ENCODE peak calls at places on chromosomes 3 and 15, in six cellular contexts. One of them, this sample, is unnamed.

GRCh38 chr3:158443632-158444031 is 127.4 kb upstream of the MLF1 start:
- DNase-seq in nucleus accumbens: no peak
- DNase-seq in right cardiac atrium: no peak
- DNase-seq in KG1: no peak
- DNase-seq in GM03348: no peak
- DNase-seq in foreskin keratinocyte: no peak
- DNase-seq in this sample: no peak

GRCh38 chr15:77027697-77028450 is 32.9 kb downstream of the PSTPIP1 start:
- DNase-seq in nucleus accumbens: no peak
- DNase-seq in right cardiac atrium: peak; percentile 75
- DNase-seq in KG1: no peak
- DNase-seq in GM03348: peak; percentile 69
- DNase-seq in foreskin keratinocyte: no peak
- DNase-seq in this sample: no peak

GRCh38 chr3:85516146-85516545 is 557.4 kb downstream of the CADM2 start:
- DNase-seq in nucleus accumbens: no peak
- DNase-seq in right cardiac atrium: no peak
- DNase-seq in KG1: no peak
- DNase-seq in GM03348: no peak
- DNase-seq in foreskin keratinocyte: no peak
- DNase-seq in this sample: no peak

GRCh38 chr15:31352283-31352880 is 25.7 kb downstream of the KLF13 start:
- DNase-seq in nucleus accumbens: no peak
- DNase-seq in right cardiac atrium: peak; percentile 88
- DNase-seq in KG1: no peak
- DNase-seq in GM03348: no peak
- DNase-seq in foreskin keratinocyte: no peak
- DNase-seq in this sample: peak; percentile 53

GRCh38 chr3:112470791-112471190 is 28.5 kb downstream of the BTLA start:
- DNase-seq in nucleus accumbens: no peak
- DNase-seq in right cardiac atrium: no peak
- DNase-seq in KG1: no peak
- DNase-seq in GM03348: peak; percentile 15
- DNase-seq in foreskin keratinocyte: no peak
- DNase-seq in this sample: no peak

GRCh38 chr3:69161587-69162196 is 39.3 kb upstream of the LMOD3 start:
- DNase-seq in nucleus accumbens: no peak
- DNase-seq in right cardiac atrium: no peak
- DNase-seq in KG1: peak; percentile 32
- DNase-seq in GM03348: peak; percentile 77
- DNase-seq in foreskin keratinocyte: peak; percentile 26
- DNase-seq in this sample: peak; percentile 37

GRCh38 chr3:39095778-39096177 is 11.6 kb downstream of the GORASP1 start:
- DNase-seq in nucleus accumbens: no peak
- DNase-seq in right cardiac atrium: no peak
- DNase-seq in KG1: no peak
- DNase-seq in GM03348: no peak
- DNase-seq in foreskin keratinocyte: no peak
- DNase-seq in this sample: no peak

GRCh38 chr3:96370637-96371036 is 443.8 kb upstream of the EPHA6 start:
- DNase-seq in nucleus accumbens: no peak
- DNase-seq in right cardiac atrium: no peak
- DNase-seq in KG1: no peak
- DNase-seq in GM03348: no peak
- DNase-seq in foreskin keratinocyte: peak; percentile 20
- DNase-seq in this sample: no peak

GRCh38 chr15:88738796-88739195 is 64.4 kb upstream of the ACAN start:
- DNase-seq in nucleus accumbens: no peak
- DNase-seq in right cardiac atrium: no peak
- DNase-seq in KG1: no peak
- DNase-seq in GM03348: peak; percentile 33
- DNase-seq in foreskin keratinocyte: no peak
- DNase-seq in this sample: no peak

GRCh38 chr3:71062920-71063767 is 520.4 kb downstream of the FOXP1 start:
- DNase-seq in nucleus accumbens: no peak
- DNase-seq in right cardiac atrium: no peak
- DNase-seq in KG1: peak; percentile 13
- DNase-seq in GM03348: peak; percentile 23
- DNase-seq in foreskin keratinocyte: peak; percentile 74
- DNase-seq in this sample: peak; percentile 36

GRCh38 chr15:85010472-85011209 is 29.0 kb downstream of the PDE8A start:
- DNase-seq in nucleus accumbens: no peak
- DNase-seq in right cardiac atrium: no peak
- DNase-seq in KG1: no peak
- DNase-seq in GM03348: peak; percentile 48
- DNase-seq in foreskin keratinocyte: peak; percentile 34
- DNase-seq in this sample: peak; percentile 11

GRCh38 chr3:42875325-42876151 is at the start of gene CYP8B1:
- DNase-seq in nucleus accumbens: no peak
- DNase-seq in right cardiac atrium: no peak
- DNase-seq in KG1: no peak
- DNase-seq in GM03348: no peak
- DNase-seq in foreskin keratinocyte: no peak
- DNase-seq in this sample: no peak

GRCh38 chr15:32717290-32718081 is at the start of gene GREM1:
- DNase-seq in nucleus accumbens: peak; percentile 46
- DNase-seq in right cardiac atrium: peak; percentile 39
- DNase-seq in KG1: no peak
- DNase-seq in GM03348: peak; percentile 94
- DNase-seq in foreskin keratinocyte: no peak
- DNase-seq in this sample: peak; percentile 13

GRCh38 chr3:194092770-194093336 is 43.1 kb upstream of the HES1 start:
- DNase-seq in nucleus accumbens: no peak
- DNase-seq in right cardiac atrium: no peak
- DNase-seq in KG1: no peak
- DNase-seq in GM03348: no peak
- DNase-seq in foreskin keratinocyte: no peak
- DNase-seq in this sample: no peak

GRCh38 chr3:124442463-124442862 is 287.8 kb upstream of the UMPS start:
- DNase-seq in nucleus accumbens: no peak
- DNase-seq in right cardiac atrium: no peak
- DNase-seq in KG1: no peak
- DNase-seq in GM03348: no peak
- DNase-seq in foreskin keratinocyte: no peak
- DNase-seq in this sample: no peak

GRCh38 chr3:87270908-87271727 is 5.3 kb downstream of the POU1F1 start:
- DNase-seq in nucleus accumbens: no peak
- DNase-seq in right cardiac atrium: no peak
- DNase-seq in KG1: peak; percentile 51
- DNase-seq in GM03348: no peak
- DNase-seq in foreskin keratinocyte: no peak
- DNase-seq in this sample: no peak

GRCh38 chr15:37054336-37054735 is 46.0 kb downstream of the MEIS2 start:
- DNase-seq in nucleus accumbens: no peak
- DNase-seq in right cardiac atrium: no peak
- DNase-seq in KG1: no peak
- DNase-seq in GM03348: no peak
- DNase-seq in foreskin keratinocyte: peak; percentile 22
- DNase-seq in this sample: no peak

GRCh38 chr15:55823699-55824098 is 80.7 kb upstream of the PRTG start:
- DNase-seq in nucleus accumbens: no peak
- DNase-seq in right cardiac atrium: no peak
- DNase-seq in KG1: no peak
- DNase-seq in GM03348: peak; percentile 47
- DNase-seq in foreskin keratinocyte: no peak
- DNase-seq in this sample: no peak

GRCh38 chr3:159988617-159989251 is at the start of gene IL12A:
- DNase-seq in nucleus accumbens: peak; percentile 61
- DNase-seq in right cardiac atrium: peak; percentile 92
- DNase-seq in KG1: peak; percentile 53
- DNase-seq in GM03348: peak; percentile 92
- DNase-seq in foreskin keratinocyte: peak; percentile 51
- DNase-seq in this sample: peak; percentile 73

GRCh38 chr3:11724615-11725339 is 81.1 kb upstream of the VGLL4 start:
- DNase-seq in nucleus accumbens: no peak
- DNase-seq in right cardiac atrium: no peak
- DNase-seq in KG1: no peak
- DNase-seq in GM03348: no peak
- DNase-seq in foreskin keratinocyte: no peak
- DNase-seq in this sample: no peak

GRCh38 chr3:144948711-144949110 is 977.1 kb downstream of the DIPK2A start:
- DNase-seq in nucleus accumbens: no peak
- DNase-seq in right cardiac atrium: no peak
- DNase-seq in KG1: no peak
- DNase-seq in GM03348: no peak
- DNase-seq in foreskin keratinocyte: no peak
- DNase-seq in this sample: no peak

GRCh38 chr15:68989876-68990754 is 24.4 kb upstream of the NOX5 start:
- DNase-seq in nucleus accumbens: no peak
- DNase-seq in right cardiac atrium: no peak
- DNase-seq in KG1: no peak
- DNase-seq in GM03348: no peak
- DNase-seq in foreskin keratinocyte: no peak
- DNase-seq in this sample: no peak

GRCh38 chr15:51069983-51070382 is 24.7 kb downstream of the TNFAIP8L3 start:
- DNase-seq in nucleus accumbens: no peak
- DNase-seq in right cardiac atrium: no peak
- DNase-seq in KG1: no peak
- DNase-seq in GM03348: no peak
- DNase-seq in foreskin keratinocyte: no peak
- DNase-seq in this sample: no peak

GRCh38 chr3:119293761-119294401 is at the start of gene ARHGAP31:
- DNase-seq in nucleus accumbens: peak; percentile 66
- DNase-seq in right cardiac atrium: peak; percentile 89
- DNase-seq in KG1: no peak
- DNase-seq in GM03348: peak; percentile 82
- DNase-seq in foreskin keratinocyte: peak; percentile 49
- DNase-seq in this sample: peak; percentile 46

GRCh38 chr3:82672966-82673365 is 911.5 kb upstream of the GBE1 start:
- DNase-seq in nucleus accumbens: no peak
- DNase-seq in right cardiac atrium: no peak
- DNase-seq in KG1: no peak
- DNase-seq in GM03348: no peak
- DNase-seq in foreskin keratinocyte: no peak
- DNase-seq in this sample: no peak

GRCh38 chr15:74505837-74506514 is 35.0 kb upstream of the ARID3B start:
- DNase-seq in nucleus accumbens: no peak
- DNase-seq in right cardiac atrium: no peak
- DNase-seq in KG1: no peak
- DNase-seq in GM03348: peak; percentile 26
- DNase-seq in foreskin keratinocyte: peak; percentile 52
- DNase-seq in this sample: peak; percentile 26

GRCh38 chr3:88151358-88151757 is 1.6 kb downstream of the C3orf38 start:
- DNase-seq in nucleus accumbens: no peak
- DNase-seq in right cardiac atrium: no peak
- DNase-seq in KG1: no peak
- DNase-seq in GM03348: peak; percentile 11
- DNase-seq in foreskin keratinocyte: peak; percentile 20
- DNase-seq in this sample: no peak

GRCh38 chr3:30085486-30085885 is 520.9 kb upstream of the TGFBR2 start:
- DNase-seq in nucleus accumbens: no peak
- DNase-seq in right cardiac atrium: no peak
- DNase-seq in KG1: no peak
- DNase-seq in GM03348: no peak
- DNase-seq in foreskin keratinocyte: no peak
- DNase-seq in this sample: no peak

GRCh38 chr15:39426552-39427532 is 154.0 kb upstream of the THBS1 start:
- DNase-seq in nucleus accumbens: peak; percentile 1
- DNase-seq in right cardiac atrium: peak; percentile 80
- DNase-seq in KG1: peak; percentile 68
- DNase-seq in GM03348: peak; percentile 65
- DNase-seq in foreskin keratinocyte: no peak
- DNase-seq in this sample: no peak

GRCh38 chr15:51094606-51095569 is at the start of gene TNFAIP8L3:
- DNase-seq in nucleus accumbens: no peak
- DNase-seq in right cardiac atrium: peak; percentile 85
- DNase-seq in KG1: no peak
- DNase-seq in GM03348: peak; percentile 87
- DNase-seq in foreskin keratinocyte: no peak
- DNase-seq in this sample: no peak

GRCh38 chr3:195031574-195032003 is 239.4 kb downstream of the XXYLT1 start:
- DNase-seq in nucleus accumbens: no peak
- DNase-seq in right cardiac atrium: no peak
- DNase-seq in KG1: no peak
- DNase-seq in GM03348: no peak
- DNase-seq in foreskin keratinocyte: no peak
- DNase-seq in this sample: no peak